ENCODE peak calls at places on chromosomes 6 and 20, in seven cellular contexts. One of them, this sample, is unnamed.
A peak's percentile ranks its signal among the peaks of the same experiment; 100 is the strongest.

GRCh38 chr20:50110141-50111047 is 2.6 kb downstream of the UBE2V1 start:
- DNase-seq in fibroblast of mammary gland: peak; percentile 33
- DNase-seq in AG09309: no peak
- DNase-seq in cardiac fibroblast: peak; percentile 55
- DNase-seq in heart right ventricle: no peak
- DNase-seq in AG04450: no peak
- DNase-seq in heart left ventricle: no peak
- DNase-seq in this sample: no peak

GRCh38 chr6:145086197-145086596 is 649.1 kb downstream of the EPM2A start:
- DNase-seq in AG09309: no peak
- DNase-seq in fibroblast of mammary gland: peak; percentile 83
- DNase-seq in heart right ventricle: no peak
- DNase-seq in heart left ventricle: no peak
- DNase-seq in AG04450: no peak
- DNase-seq in cardiac fibroblast: peak; percentile 76
- DNase-seq in this sample: no peak

GRCh38 chr20:32535316-32535952 is 49.7 kb downstream of the NOL4L start:
- DNase-seq in AG04450: no peak
- DNase-seq in AG09309: no peak
- DNase-seq in heart left ventricle: no peak
- DNase-seq in cardiac fibroblast: no peak
- DNase-seq in fibroblast of mammary gland: no peak
- DNase-seq in heart right ventricle: no peak
- DNase-seq in this sample: no peak

GRCh38 chr6:74768120-74768519 is 437.7 kb downstream of the COL12A1 start:
- DNase-seq in cardiac fibroblast: peak; percentile 61
- DNase-seq in AG09309: no peak
- DNase-seq in heart right ventricle: no peak
- DNase-seq in heart left ventricle: no peak
- DNase-seq in AG04450: no peak
- DNase-seq in fibroblast of mammary gland: peak; percentile 63
- DNase-seq in this sample: no peak

GRCh38 chr6:139982652-139983051 is 608.2 kb upstream of the CITED2 start:
- DNase-seq in fibroblast of mammary gland: peak; percentile 87
- DNase-seq in cardiac fibroblast: peak; percentile 64
- DNase-seq in AG09309: peak; percentile 79
- DNase-seq in heart left ventricle: no peak
- DNase-seq in AG04450: no peak
- DNase-seq in heart right ventricle: no peak
- DNase-seq in this sample: no peak

GRCh38 chr6:158653577-158654354 is 3.9 kb downstream of the SYTL3 start:
- DNase-seq in AG09309: no peak
- DNase-seq in heart left ventricle: no peak
- DNase-seq in heart right ventricle: peak; percentile 34
- DNase-seq in cardiac fibroblast: peak; percentile 49
- DNase-seq in fibroblast of mammary gland: no peak
- DNase-seq in AG04450: no peak
- DNase-seq in this sample: no peak

GRCh38 chr6:87724994-87725811 is 23.2 kb upstream of the AKIRIN2 start:
- DNase-seq in heart right ventricle: no peak
- DNase-seq in AG04450: no peak
- DNase-seq in heart left ventricle: no peak
- DNase-seq in AG09309: no peak
- DNase-seq in fibroblast of mammary gland: no peak
- DNase-seq in cardiac fibroblast: no peak
- DNase-seq in this sample: no peak

GRCh38 chr6:52596371-52597028 is 19.6 kb upstream of the TRAM2 start:
- DNase-seq in heart left ventricle: no peak
- DNase-seq in fibroblast of mammary gland: peak; percentile 90
- DNase-seq in AG04450: no peak
- DNase-seq in AG09309: no peak
- DNase-seq in heart right ventricle: no peak
- DNase-seq in cardiac fibroblast: peak; percentile 95
- DNase-seq in this sample: no peak

GRCh38 chr20:8394308-8394945 is 262.4 kb downstream of the PLCB1 start:
- DNase-seq in cardiac fibroblast: peak; percentile 79
- DNase-seq in fibroblast of mammary gland: peak; percentile 80
- DNase-seq in AG09309: no peak
- DNase-seq in AG04450: no peak
- DNase-seq in heart right ventricle: no peak
- DNase-seq in heart left ventricle: no peak
- DNase-seq in this sample: no peak

GRCh38 chr6:4371207-4371921 is 236.0 kb upstream of the ECI2 start:
- DNase-seq in heart left ventricle: no peak
- DNase-seq in AG09309: peak; percentile 52
- DNase-seq in fibroblast of mammary gland: peak; percentile 86
- DNase-seq in AG04450: no peak
- DNase-seq in cardiac fibroblast: peak; percentile 85
- DNase-seq in heart right ventricle: peak; percentile 72
- DNase-seq in this sample: no peak

GRCh38 chr6:170032197-170032596 is 258.7 kb downstream of the DLL1 start:
- DNase-seq in heart right ventricle: no peak
- DNase-seq in heart left ventricle: no peak
- DNase-seq in AG04450: no peak
- DNase-seq in cardiac fibroblast: no peak
- DNase-seq in fibroblast of mammary gland: no peak
- DNase-seq in AG09309: no peak
- DNase-seq in this sample: no peak

GRCh38 chr6:156977527-156978291 is 200.5 kb downstream of the ARID1B start:
- DNase-seq in cardiac fibroblast: peak; percentile 58
- DNase-seq in AG09309: no peak
- DNase-seq in heart right ventricle: no peak
- DNase-seq in AG04450: no peak
- DNase-seq in heart left ventricle: no peak
- DNase-seq in fibroblast of mammary gland: peak; percentile 77
- DNase-seq in this sample: no peak

GRCh38 chr6:157528931-157529653 is 148.1 kb downstream of the ZDHHC14 start:
- DNase-seq in cardiac fibroblast: peak; percentile 24
- DNase-seq in heart right ventricle: no peak
- DNase-seq in fibroblast of mammary gland: peak; percentile 86
- DNase-seq in AG04450: no peak
- DNase-seq in AG09309: no peak
- DNase-seq in heart left ventricle: no peak
- DNase-seq in this sample: peak; percentile 33

DNA sequence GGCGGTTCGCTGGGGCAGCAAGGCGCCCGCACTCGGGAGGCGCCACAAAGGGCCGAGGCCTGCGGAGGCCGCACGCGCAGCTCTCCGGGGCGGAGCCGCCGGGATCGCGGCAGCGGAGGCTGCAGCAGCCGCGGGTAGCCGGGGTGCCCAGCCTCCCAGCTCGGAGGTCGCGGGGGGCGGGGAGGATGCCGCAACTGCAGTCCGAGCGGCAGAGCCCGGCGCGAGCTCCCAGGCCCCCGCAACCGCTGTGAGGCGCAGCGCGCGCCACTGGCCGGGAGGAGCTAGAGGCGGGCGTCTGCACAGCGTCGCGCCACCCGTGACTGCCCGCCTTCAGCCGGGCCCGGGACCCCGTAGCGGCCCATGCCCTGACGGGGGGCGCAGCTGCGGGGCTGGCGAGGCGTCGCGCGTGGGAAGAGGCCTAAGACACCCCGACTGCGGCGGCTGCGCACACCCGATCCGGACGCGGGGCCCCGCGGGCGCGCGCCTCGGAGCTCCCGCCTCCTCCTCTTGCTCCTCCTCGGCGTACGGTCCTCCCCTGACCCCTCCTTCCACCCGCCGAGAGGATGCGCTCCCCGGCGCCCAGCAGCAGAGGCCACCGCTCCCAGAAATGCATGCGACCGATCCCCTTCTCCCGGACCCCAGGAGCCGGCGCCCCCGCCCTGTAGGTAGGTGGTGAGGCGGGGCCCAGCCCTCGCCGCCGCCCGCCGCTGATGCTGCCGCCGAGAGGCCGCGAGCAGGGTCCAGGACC is at the start of gene NCOA7:
- DNase-seq in AG04450: no peak
- DNase-seq in fibroblast of mammary gland: peak; percentile 65
- DNase-seq in AG09309: no peak
- DNase-seq in cardiac fibroblast: peak; percentile 62
- DNase-seq in heart left ventricle: peak; percentile 92
- DNase-seq in heart right ventricle: peak; percentile 85
- DNase-seq in this sample: peak; percentile 76
- TF ChIP-seq CTCF in AG04450: no peak
- TF ChIP-seq CTCF in fibroblast of mammary gland: no peak
- TF ChIP-seq CTCF in AG09309: no peak
- TF ChIP-seq CTCF in cardiac fibroblast: no peak
- TF ChIP-seq CTCF in heart left ventricle: peak; percentile 9
- TF ChIP-seq CTCF in heart right ventricle: peak; percentile 14
- TF ChIP-seq CTCF in this sample: no peak

DNA sequence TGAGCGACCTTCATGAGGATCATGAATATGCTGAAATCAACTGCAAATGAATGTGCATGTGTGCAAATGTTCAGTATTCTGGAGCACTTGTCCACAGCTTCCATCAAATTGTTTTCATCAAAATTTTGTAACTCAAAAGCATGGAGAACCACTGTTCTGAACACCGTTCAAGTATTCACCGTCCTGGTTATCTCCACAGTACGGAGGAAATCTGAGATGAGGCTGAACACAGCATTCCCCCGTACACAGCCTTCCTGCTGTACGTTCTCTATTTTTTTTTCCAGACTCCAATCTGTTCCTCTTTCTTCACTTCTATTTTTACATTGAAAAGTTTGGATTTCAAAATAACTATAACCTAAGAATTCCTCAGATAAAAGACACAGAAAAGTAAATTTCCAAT is 17.6 kb downstream of the METTL24 start:
- DNase-seq in heart left ventricle: no peak
- DNase-seq in AG04450: no peak
- DNase-seq in fibroblast of mammary gland: no peak
- DNase-seq in AG09309: no peak
- DNase-seq in cardiac fibroblast: no peak
- DNase-seq in heart right ventricle: no peak
- DNase-seq in this sample: no peak
- TF ChIP-seq CTCF in heart left ventricle: no peak
- TF ChIP-seq CTCF in AG04450: no peak
- TF ChIP-seq CTCF in fibroblast of mammary gland: no peak
- TF ChIP-seq CTCF in AG09309: no peak
- TF ChIP-seq CTCF in cardiac fibroblast: no peak
- TF ChIP-seq CTCF in heart right ventricle: no peak
- TF ChIP-seq CTCF in this sample: no peak

DNA sequence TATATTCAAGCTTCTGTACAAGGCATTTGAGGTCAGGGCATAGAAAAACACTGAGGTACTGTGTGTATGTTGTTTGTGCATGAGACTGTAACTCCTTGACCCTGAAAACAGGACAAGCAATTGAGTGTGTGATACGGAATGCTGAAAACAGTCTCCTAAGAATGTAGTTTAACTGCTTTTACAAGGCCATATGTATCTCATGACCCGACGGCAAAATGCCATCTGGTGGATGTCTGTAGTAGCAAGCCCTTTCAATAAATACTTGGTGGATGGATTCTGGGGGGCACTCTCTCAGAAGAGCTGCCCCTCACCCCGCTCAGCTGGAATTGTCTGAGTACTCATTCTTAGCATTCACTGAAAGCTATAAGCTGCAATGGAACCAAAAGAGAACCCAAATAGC is 69.3 kb upstream of the EYS start:
- DNase-seq in fibroblast of mammary gland: no peak
- DNase-seq in AG09309: no peak
- DNase-seq in heart right ventricle: no peak
- DNase-seq in AG04450: no peak
- DNase-seq in heart left ventricle: no peak
- DNase-seq in cardiac fibroblast: no peak
- DNase-seq in this sample: no peak
- TF ChIP-seq CTCF in fibroblast of mammary gland: no peak
- TF ChIP-seq CTCF in AG09309: no peak
- TF ChIP-seq CTCF in heart right ventricle: no peak
- TF ChIP-seq CTCF in AG04450: no peak
- TF ChIP-seq CTCF in heart left ventricle: no peak
- TF ChIP-seq CTCF in cardiac fibroblast: no peak
- TF ChIP-seq CTCF in this sample: no peak

DNA sequence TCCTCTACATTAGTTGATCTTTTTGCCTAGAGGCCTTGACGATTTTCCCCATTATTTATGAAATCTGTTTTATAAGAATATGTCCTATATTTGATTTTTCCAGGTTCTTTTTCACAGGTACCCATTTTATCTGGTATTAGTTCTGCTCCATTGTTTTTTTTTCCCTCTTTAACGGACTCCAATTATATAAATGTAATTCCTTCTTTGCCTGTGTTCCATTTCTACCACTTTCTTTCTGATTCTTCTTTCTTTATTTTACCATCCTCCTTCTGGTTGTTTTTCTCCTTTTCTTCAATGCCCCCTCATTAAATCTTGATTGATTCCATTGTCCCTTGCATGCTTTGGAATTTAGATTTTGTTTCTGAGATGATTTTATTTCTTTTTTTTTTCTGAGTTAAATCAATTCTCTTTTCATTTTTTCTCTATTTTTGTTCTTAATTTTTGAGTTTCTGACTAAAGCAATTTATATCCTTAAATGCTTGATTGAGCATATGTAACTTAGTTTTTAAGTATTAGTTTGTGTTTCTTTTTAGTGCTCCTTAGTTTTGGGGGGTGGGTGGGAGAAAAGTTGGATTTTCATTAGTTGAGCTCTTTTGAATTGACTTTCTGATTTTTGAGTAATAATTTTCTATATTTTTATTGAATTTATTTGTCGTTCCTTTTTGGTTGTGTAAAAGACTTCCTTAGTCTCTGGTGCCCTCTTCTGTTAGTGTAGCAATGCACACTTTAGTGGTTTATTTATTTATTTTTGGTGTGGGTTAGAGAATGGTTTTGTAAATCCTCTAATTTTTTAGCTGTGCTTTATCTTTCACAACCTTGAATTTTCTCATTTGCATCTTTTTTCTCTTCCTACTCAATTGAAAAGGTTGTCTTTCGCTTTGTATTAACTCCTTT is 140.8 kb downstream of the FARS2 start:
- DNase-seq in fibroblast of mammary gland: peak; percentile 46
- DNase-seq in heart right ventricle: no peak
- DNase-seq in heart left ventricle: no peak
- DNase-seq in AG09309: no peak
- DNase-seq in cardiac fibroblast: peak; percentile 68
- DNase-seq in AG04450: no peak
- DNase-seq in this sample: no peak
- TF ChIP-seq CTCF in fibroblast of mammary gland: peak; percentile 64
- TF ChIP-seq CTCF in heart right ventricle: peak; percentile 70
- TF ChIP-seq CTCF in heart left ventricle: peak; percentile 49
- TF ChIP-seq CTCF in AG09309: peak; percentile 52
- TF ChIP-seq CTCF in cardiac fibroblast: peak; percentile 68
- TF ChIP-seq CTCF in AG04450: peak; percentile 63
- TF ChIP-seq CTCF in this sample: peak; percentile 29

This sample was measured in nephron progenitor cell.